ENCODE peak calls at places on chromosomes 6 and 20, in five cellular contexts. A, I, B, E and D are unnamed samples.

GRCh38 chr6:5729813-5730212 is 276.9 kb downstream of the NRN1 start:
- DNase-seq in A (no peak), E (no peak), B (no peak), I (no peak), D (no peak)

GRCh38 chr20:35093245-35093884 is 758 bp upstream of the TRPC4AP start:
- DNase-seq in E (peak; percentile 31), B (no peak), I (no peak), A (no peak), D (peak; percentile 47)

GRCh38 chr20:44653536-44653935 is 2.0 kb upstream of the ADA start:
- DNase-seq in A (no peak), B (no peak), I (no peak), E (no peak), D (no peak)

GRCh38 chr20:37095108-37095608 is 639 bp downstream of the RBL1 start:
- DNase-seq in B (peak; percentile 29), A (no peak), E (no peak), I (peak; percentile 41), D (no peak)

GRCh38 chr20:44765091-44765490 is 19.4 kb downstream of the KCNK15 start:
- DNase-seq in B (no peak), E (no peak), A (no peak), I (no peak), D (no peak)

GRCh38 chr6:30763618-30764489 is 19.5 kb upstream of the IER3 start:
- DNase-seq in I (peak; percentile 99), E (peak; percentile 97), A (no peak), B (no peak), D (no peak)

GRCh38 chr6:31465185-31465536 is 32.8 kb upstream of the MICB start:
- DNase-seq in A (no peak), E (no peak), I (no peak), B (no peak), D (no peak)

GRCh38 chr6:150934380-150934779 is 68.9 kb downstream of the MTHFD1L start:
- DNase-seq in A (no peak), B (no peak), E (no peak), I (peak; percentile 7), D (peak; percentile 81)

GRCh38 chr20:62266340-62266739 is 28.0 kb downstream of the OSBPL2 start:
- DNase-seq in A (no peak), E (no peak), I (peak; percentile 39), B (peak; percentile 50), D (peak; percentile 22)

GRCh38 chr20:40255368-40255767 is 433.7 kb downstream of the MAFB start:
- DNase-seq in E (no peak), A (no peak), B (no peak), I (no peak), D (no peak)

GRCh38 chr20:33305591-33306057 is 22.6 kb downstream of the BPIFB1 start:
- DNase-seq in A (no peak), E (no peak), B (no peak), I (no peak), D (no peak)

GRCh38 chr6:63507096-63507495 is 65.2 kb upstream of the LOC128125822 start:
- DNase-seq in A (no peak), B (no peak), I (no peak), E (no peak), D (no peak)

GRCh38 chr6:107154131-107154906 is 39.0 kb upstream of the BEND3 start:
- DNase-seq in B (peak; percentile 21), I (peak; percentile 33), E (no peak), A (no peak), D (no peak)

GRCh38 chr6:56851541-56852248 is 103.2 kb upstream of the BEND6 start:
- DNase-seq in B (no peak), I (peak; percentile 72), E (peak; percentile 95), A (peak; percentile 69), D (peak; percentile 46)

GRCh38 chr6:134593442-134593841 is 275.5 kb upstream of the SGK1 start:
- DNase-seq in A (no peak), B (no peak), E (no peak), I (no peak), D (no peak)

GRCh38 chr6:149248688-149249369 is 68.7 kb upstream of the TAB2 start:
- DNase-seq in E (no peak), I (no peak), B (no peak), A (no peak), D (no peak)

GRCh38 chr6:11023032-11023431 is 21.1 kb downstream of the ELOVL2 start:
- DNase-seq in E (no peak), I (no peak), A (no peak), B (no peak), D (no peak)

GRCh38 chr20:12090920-12091319 is 173.2 kb downstream of the BTBD3 start:
- DNase-seq in B (no peak), I (no peak), E (peak; percentile 54), A (no peak), D (no peak)

GRCh38 chr20:37856932-37857660 is 45.8 kb upstream of the VSTM2L start:
- DNase-seq in E (no peak), A (no peak), B (no peak), I (no peak), D (no peak)

GRCh38 chr6:41427642-41428401 is 92.4 kb downstream of the NCR2 start:
- DNase-seq in B (no peak), A (peak; percentile 82), E (no peak), I (peak; percentile 65), D (peak; percentile 11)

GRCh38 chr6:30781697-30782424 is 37.5 kb upstream of the IER3 start:
- DNase-seq in I (peak; percentile 96), E (peak; percentile 86), B (peak; percentile 90), A (no peak), D (peak; percentile 58)

GRCh38 chr6:6002005-6002808 is 4.5 kb downstream of the NRN1 start:
- DNase-seq in B (no peak), E (no peak), I (no peak), A (peak; percentile 75), D (no peak)

GRCh38 chr6:105911106-105911629 is 175.0 kb upstream of the PRDM1 start:
- DNase-seq in A (no peak), B (no peak), I (no peak), E (no peak), D (no peak)

GRCh38 chr6:157944983-157945931 is 36.4 kb upstream of the SYNJ2 start:
- DNase-seq in A (no peak), I (no peak), E (no peak), B (no peak), D (no peak)

GRCh38 chr6:150987371-150987828 is 121.9 kb downstream of the MTHFD1L start:
- DNase-seq in I (no peak), B (no peak), A (no peak), E (peak; percentile 24), D (peak; percentile 39)

GRCh38 chr6:14544689-14545088 is 427.1 kb downstream of the CD83 start:
- DNase-seq in B (no peak), A (no peak), I (no peak), E (no peak), D (no peak)

DNA sequence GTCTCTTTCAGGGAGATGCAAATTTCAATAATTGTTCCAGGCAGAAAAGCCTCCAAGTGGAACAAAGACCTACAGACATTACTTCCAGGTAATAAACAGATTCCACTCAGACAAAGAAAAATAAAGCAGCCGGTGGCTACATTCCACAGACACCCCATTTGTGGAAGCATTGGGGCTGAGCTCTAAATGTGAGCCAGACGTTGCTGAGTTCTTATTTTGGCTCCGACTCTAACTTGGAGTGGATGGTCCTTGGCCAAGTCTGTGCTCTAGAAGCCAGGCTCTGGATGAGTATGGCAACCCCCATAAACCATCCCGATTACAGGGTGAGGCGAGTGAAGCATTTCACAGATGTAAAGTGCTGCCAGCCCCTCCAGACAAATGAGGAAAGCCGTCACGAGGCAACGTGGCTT is 6.6 kb downstream of the TRAM2 start:
- DNase-seq in A (no peak), I (no peak), E (peak; percentile 36), B (no peak), D (no peak)
- TF ChIP-seq JUN in A (no peak), I (no peak), E (no peak), B (no peak), D (no peak)

DNA sequence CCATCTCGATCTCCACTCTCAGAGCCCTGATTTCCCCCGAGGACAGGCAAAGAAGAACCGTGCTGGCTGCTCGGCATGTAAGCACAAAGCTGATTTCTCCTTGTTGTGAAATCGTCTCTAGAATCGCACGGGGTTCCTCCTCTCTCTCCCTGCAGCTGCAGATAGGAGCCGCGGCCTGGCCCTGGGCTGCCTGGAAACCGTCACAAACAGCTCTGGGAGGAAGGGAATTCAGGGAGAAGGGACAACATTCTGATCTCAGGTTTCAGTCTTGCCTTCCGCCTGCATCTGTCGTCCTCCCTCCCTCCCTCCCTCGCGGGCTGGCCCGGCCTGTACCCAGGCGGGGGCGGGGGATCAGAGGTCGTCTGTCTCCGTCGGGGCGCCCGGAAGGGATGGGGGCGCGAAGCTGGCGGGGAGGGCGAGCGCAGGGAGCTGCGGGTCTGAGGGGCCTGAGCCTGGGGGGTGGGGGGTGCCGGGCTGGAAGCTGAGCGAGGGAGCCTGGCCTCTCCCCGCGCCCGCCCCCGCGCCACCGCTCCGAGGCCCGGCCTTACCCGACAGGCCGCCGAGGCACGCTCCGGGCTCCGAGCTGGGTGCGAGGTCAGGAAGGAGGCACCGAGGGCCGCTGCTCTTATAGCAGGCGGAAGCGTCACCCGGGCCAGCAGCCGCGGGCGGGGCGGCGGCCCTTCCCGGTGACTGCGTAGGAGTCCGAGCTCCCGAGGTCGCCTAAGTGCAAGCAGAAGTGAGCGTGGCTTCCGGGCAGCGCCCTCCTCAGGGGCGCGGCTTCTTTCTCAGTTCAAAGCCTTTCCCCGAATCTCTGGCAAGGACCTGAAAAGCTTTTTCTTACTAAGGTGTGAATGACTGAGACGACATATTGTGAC is at the start of gene SERPINB1:
- DNase-seq in E (peak; percentile 88), B (peak; percentile 92), I (peak; percentile 97), A (peak; percentile 83), D (peak; percentile 47)
- H3K4me1 ChIP-seq in E (peaks cover 37% of the 10 kb centered on the region), B (peaks cover 32% of the 10 kb centered on the region), I (peaks cover 71% of the 10 kb centered on the region), A (peaks cover 9% of the 10 kb centered on the region), D (peaks cover 41% of the 10 kb centered on the region)

DNA sequence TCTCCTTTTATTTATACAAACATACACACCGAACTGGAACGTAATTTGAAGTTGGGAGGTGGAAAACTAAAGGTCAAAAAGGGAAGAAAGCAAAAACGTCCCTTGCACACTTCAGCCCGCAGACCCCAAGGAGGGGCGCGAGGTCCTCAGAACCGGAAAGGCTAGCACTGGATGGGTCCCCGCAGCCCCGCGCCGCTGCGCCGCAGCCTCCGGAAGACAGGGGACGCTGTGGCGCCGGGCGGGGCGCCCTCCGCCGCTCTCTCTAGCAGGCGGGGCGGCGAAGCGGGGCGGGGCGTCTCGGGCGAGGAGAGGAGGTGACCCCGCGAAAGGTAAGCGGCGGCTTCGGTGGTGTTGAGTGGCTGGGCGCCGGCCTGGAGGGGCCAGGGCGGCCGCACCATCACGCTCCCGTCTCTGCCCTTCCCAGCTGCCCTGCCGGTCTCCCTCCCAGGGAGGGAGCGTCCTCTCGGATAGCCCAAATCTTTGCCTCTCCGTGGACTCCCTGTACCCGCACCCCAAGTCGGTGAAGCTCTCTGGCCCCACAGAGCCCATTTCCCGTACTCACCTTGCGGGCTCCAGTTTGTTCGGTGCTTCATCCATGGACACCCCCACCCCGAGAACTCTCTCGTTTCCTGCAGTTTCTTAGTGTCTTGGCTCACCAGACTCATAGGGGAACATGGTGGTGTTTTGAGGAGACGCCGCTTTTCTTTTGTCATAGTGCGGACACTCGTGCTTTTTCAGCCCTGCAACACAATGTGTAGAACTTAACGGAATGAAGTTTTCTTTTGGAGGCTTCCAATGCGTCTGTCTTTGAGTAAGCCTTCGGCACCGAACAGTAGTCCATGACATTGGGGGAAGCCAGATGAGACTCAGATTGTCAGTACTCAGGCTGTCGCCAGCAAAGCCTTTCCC is at the start of gene SMIM8:
- DNase-seq in E (peak; percentile 67), A (peak; percentile 97), I (peak; percentile 73), B (peak; percentile 92), D (peak; percentile 64)
- TF ChIP-seq JUN in E (no peak), A (no peak), I (no peak), B (no peak), D (peak; percentile 66)

DNA sequence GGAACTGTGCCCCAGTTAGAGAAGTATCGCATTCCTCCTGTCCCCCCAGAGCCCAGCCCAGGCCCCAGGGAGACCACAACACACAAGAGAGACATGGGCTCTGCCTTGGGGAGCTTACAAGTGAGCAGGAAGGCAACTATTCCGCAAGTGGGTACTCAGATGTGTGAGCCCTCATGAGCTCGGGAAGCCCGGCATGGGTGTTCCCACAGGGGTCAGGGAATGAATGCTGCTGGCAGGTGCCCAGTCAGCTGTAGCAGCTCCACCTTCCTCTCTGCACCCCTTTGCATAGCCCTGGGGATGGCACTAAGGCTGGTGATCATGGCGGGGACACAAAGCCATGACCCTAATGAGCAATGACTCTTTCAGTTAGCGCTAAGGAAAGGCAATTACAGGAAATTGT is 194.1 kb downstream of the SYNDIG1 start:
- DNase-seq in B (no peak), A (no peak), I (no peak), E (no peak), D (no peak)
- H3K4me1 ChIP-seq in B (no peaks in the 10 kb centered on the region), A (no peaks in the 10 kb centered on the region), I (no peaks in the 10 kb centered on the region), E (no peaks in the 10 kb centered on the region), D (no peaks in the 10 kb centered on the region)